ENCODE peak calls at places on chromosome 5, in five cellular contexts. P is pancreas; A is GM23338; T is heart left ventricle; N is CD8-positive, alpha-beta T cell. K is an unnamed sample. For H3K36me3, the result is how much of the 10 kb centered on the place peaks cover.

GRCh38 chr5:52043137-52043536 is 659.9 kb downstream of the ISL1 start:
- DNase-seq in P (no peak), A (no peak), T (no peak), N (no peak), K (no peak)

GRCh38 chr5:171692106-171692505 is 93.5 kb upstream of the SMIM23 start:
- DNase-seq in P (no peak), A (no peak), T (no peak), N (no peak), K (no peak)

GRCh38 chr5:103598997-103599556 is 36.5 kb upstream of the NUDT12 start:
- DNase-seq in P (no peak), A (no peak), T (no peak), N (no peak), K (no peak)

GRCh38 chr5:534006-534742 is 9.9 kb upstream of the SLC9A3 start:
- DNase-seq in P (no peak), A (no peak), T (peak), N (no peak), K (no peak)

GRCh38 chr5:73370076-73370475 is 78.5 kb downstream of the FOXD1 start:
- DNase-seq in P (no peak), A (no peak), T (no peak), N (no peak), K (no peak)

GRCh38 chr5:53406630-53407316 is 73.7 kb upstream of the FST start:
- DNase-seq in P (no peak), A (no peak), T (no peak), N (no peak), K (no peak)

GRCh38 chr5:380701-381309 is 59.3 kb downstream of the AHRR start:
- DNase-seq in P (no peak), A (no peak), T (no peak), N (no peak), K (no peak)

GRCh38 chr5:23506329-23507236 is 826 bp upstream of the PRDM9 start:
- DNase-seq in P (peak), A (peak), T (no peak), N (no peak), K (no peak)

GRCh38 chr5:101838329-101838964 is 457.6 kb downstream of the SLCO4C1 start:
- DNase-seq in P (no peak), A (no peak), T (no peak), N (no peak), K (no peak)

GRCh38 chr5:164052536-164053090 is 547.2 kb downstream of the MAT2B start:
- DNase-seq in P (no peak), A (no peak), T (no peak), N (no peak), K (no peak)

GRCh38 chr5:138230981-138231589 is 18.0 kb upstream of the CDC23 start:
- DNase-seq in P (peak), A (no peak), T (peak), N (no peak), K (no peak)

GRCh38 chr5:54296386-54296785 is 14.0 kb downstream of the ARL15 start:
- DNase-seq in P (no peak), A (no peak), T (no peak), N (no peak), K (no peak)

GRCh38 chr5:172766287-172767104 is 4.5 kb downstream of the DUSP1 start:
- DNase-seq in P (peak), A (no peak), T (peak), N (no peak), K (peak)

GRCh38 chr5:156819537-156819936 is 30.6 kb upstream of the PPP1R2B start:
- DNase-seq in P (no peak), A (no peak), T (no peak), N (no peak), K (no peak)

GRCh38 chr5:178114325-178115135 is 1.2 kb downstream of the N4BP3 start:
- DNase-seq in P (no peak), A (peak), T (no peak), N (peak), K (no peak)

GRCh38 chr5:153515269-153515668 is 24.8 kb downstream of the GRIA1 start:
- DNase-seq in P (no peak), A (no peak), T (no peak), N (no peak), K (no peak)

GRCh38 chr5:105903069-105903468 is 1767.7 kb downstream of the EFNA5 start:
- DNase-seq in P (no peak), A (no peak), T (no peak), N (no peak), K (no peak)

GRCh38 chr5:72248352-72249032 is 71.5 kb downstream of the MRPS27 start:
- DNase-seq in P (peak), A (peak), T (peak), N (no peak), K (no peak)

GRCh38 chr5:11377896-11378295 is 526.4 kb downstream of the CTNND2 start:
- DNase-seq in P (no peak), A (no peak), T (no peak), N (no peak), K (no peak)

GRCh38 chr5:5304361-5305035 is 118.0 kb upstream of the ICE1 start:
- DNase-seq in P (no peak), A (peak), T (no peak), N (no peak), K (no peak)

GRCh38 chr5:34474573-34475021 is 181.5 kb upstream of the RAI14 start:
- DNase-seq in P (peak), A (peak), T (no peak), N (no peak), K (peak)

GRCh38 chr5:73369283-73369682 is 79.3 kb downstream of the FOXD1 start:
- DNase-seq in P (no peak), A (no peak), T (no peak), N (no peak), K (no peak)

GRCh38 chr5:100731768-100732167 is 171.3 kb downstream of the ST8SIA4 start:
- DNase-seq in P (no peak), A (no peak), T (no peak), N (no peak), K (no peak)

GRCh38 chr5:68028131-68028727 is 187.3 kb upstream of the PIK3R1 start:
- DNase-seq in P (no peak), A (no peak), T (no peak), N (no peak), K (no peak)

GRCh38 chr5:108379722-108380530 is 2.0 kb downstream of the FBXL17 start:
- DNase-seq in P (no peak), A (no peak), T (no peak), N (no peak), K (no peak)

GRCh38 chr5:157431544-157432200 is 28.3 kb upstream of the NIPAL4 start:
- DNase-seq in P (no peak), A (peak), T (no peak), N (no peak), K (peak)

GRCh38 chr5:143359869-143360268 is 43.6 kb downstream of the NR3C1 start:
- DNase-seq in P (no peak), A (no peak), T (no peak), N (no peak), K (no peak)

GRCh38 chr5:136998864-136999263 is 500.3 kb downstream of the SPOCK1 start:
- DNase-seq in P (no peak), A (no peak), T (no peak), N (no peak), K (no peak)

GRCh38 chr5:80655231-80655784 is 525 bp upstream of the DHFR start:
- DNase-seq in P (no peak), A (no peak), T (no peak), N (no peak), K (no peak)

DNA sequence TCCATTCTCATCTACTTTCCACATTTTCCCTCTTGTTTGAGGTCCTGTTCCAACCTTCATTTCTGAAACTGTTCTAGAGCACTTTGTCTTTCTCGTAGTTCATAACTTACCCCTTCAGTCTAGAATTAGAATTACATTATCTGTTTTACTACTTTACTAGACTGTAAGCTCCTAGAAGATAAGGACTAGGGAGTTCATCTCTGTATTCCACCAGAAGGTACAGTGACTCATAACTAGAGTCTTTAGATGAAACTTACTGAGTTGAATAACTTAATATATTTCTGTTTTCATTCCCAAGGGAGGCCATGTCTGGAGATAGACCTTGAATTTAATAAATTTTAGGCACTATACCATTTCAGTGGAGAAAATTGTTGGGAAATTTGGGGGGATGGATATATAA is 38.7 kb downstream of the G3BP1 start:
- DNase-seq in P (no peak), A (no peak), T (no peak), N (no peak), K (no peak)
- H3K36me3 ChIP-seq in P (under half), A (under half), T (half or more), N (under half), K (under half)

DNA sequence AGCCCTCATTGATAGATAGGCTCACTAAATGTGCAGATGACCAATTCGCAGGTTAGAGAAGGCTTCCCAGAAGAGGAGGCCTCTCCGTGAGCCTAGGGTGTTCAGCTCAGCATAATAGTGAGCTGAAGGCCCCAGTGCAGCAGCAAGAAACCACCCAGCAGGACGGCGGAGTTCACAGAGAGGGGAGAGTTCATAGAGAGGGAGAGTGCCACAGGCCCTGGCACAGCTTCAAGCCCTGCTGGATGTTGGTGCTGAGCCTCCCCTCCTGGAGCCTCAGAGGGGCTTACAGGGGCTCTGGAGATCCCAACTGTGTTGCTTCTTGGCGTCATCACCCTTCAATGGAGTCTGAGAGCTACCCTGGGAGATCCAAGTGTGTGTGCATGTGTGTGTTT is 2.1 kb downstream of the SLC22A5 start:
- DNase-seq in P (no peak), A (no peak), T (no peak), N (no peak), K (no peak)
- H3K4me3 ChIP-seq in P (peak), A (no peak), T (no peak), N (no peak), K (no peak)

GRCh38 chr5:14331377-14331776 is 188.2 kb downstream of the TRIO start:
- DNase-seq in P (no peak), A (no peak), T (no peak), N (no peak), K (no peak)

GRCh38 chr5:14328144-14328543 is 185.0 kb downstream of the TRIO start:
- DNase-seq in P (no peak), A (no peak), T (no peak), N (no peak), K (no peak)

GRCh38 chr5:14332038-14332631 is 189.0 kb downstream of the TRIO start:
- DNase-seq in P (no peak), A (no peak), T (no peak), N (no peak), K (no peak)

GRCh38 chr5:14330729-14331128 is 187.6 kb downstream of the TRIO start:
- DNase-seq in P (no peak), A (no peak), T (no peak), N (no peak), K (no peak)

GRCh38 chr5:14332746-14333145 is 189.6 kb downstream of the TRIO start:
- DNase-seq in P (no peak), A (no peak), T (no peak), N (no peak), K (no peak)
- H3K36me3 ChIP-seq in P (under half), A (under half), T (half or more), N (under half), K (under half)

DNA sequence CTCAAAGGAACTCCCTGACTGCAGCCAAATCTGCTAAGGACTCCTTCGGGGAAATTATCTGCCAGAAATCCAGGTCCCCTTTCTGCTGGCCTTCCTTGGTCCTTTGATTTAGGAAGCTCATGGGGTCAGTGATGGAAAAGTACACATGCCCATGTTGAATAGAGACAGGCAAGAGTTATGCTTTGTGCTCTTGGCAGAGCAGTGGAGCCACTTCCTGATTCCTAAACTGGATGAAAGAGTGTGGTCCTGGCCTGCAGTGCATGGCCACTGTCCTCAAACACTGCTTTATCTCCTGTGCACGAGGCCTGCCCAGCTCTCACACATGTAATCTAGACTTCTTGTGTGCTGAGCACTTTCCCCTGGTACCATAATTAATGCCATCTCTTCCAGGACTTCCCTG is 2.0 kb upstream of the EBF1 start:
- DNase-seq in P (no peak), A (no peak), T (no peak), N (no peak), K (peak)
- H3K4me3 ChIP-seq in P (no peak), A (no peak), T (no peak), N (no peak), K (peak)